ENCODE peak calls at places on chromosomes 2 and 18, in nine cellular contexts. N is ovary, O is HepG2, M is endodermal cell, H is upper lobe of right lung, D is A549, I is sigmoid colon, X is IMR-90, P is cardiac muscle cell. J is an unnamed sample. For H3K4me1 and H3K9me3, the result is how much of the 10 kb centered on the place peaks cover.

GRCh38 chr2:152491139-152491472 is 156.1 kb downstream of the FMNL2 start:
- DNase-seq in D (no peak), X (no peak), M (no peak), H (no peak), I (peak), P (no peak), N (peak), O (no peak), J (no peak)

GRCh38 chr2:62196278-62196901 is 475 bp downstream of the B3GNT2 start:
- DNase-seq in X (no peak), P (no peak), O (peak), D (peak), N (peak), M (peak), H (peak), I (peak), J (peak)

GRCh38 chr2:234165421-234165820 is 114.9 kb downstream of the SPP2 start:
- DNase-seq in M (no peak), X (peak), H (no peak), D (no peak), O (no peak), N (no peak), I (no peak), P (peak), J (no peak)

GRCh38 chr2:30239308-30240161 is 8.2 kb downstream of the LBH start:
- DNase-seq in D (peak), O (peak), X (peak), H (peak), I (peak), P (peak), N (peak), M (peak), J (peak)

GRCh38 chr2:225041871-225042799 is at the start of gene DOCK10:
- DNase-seq in X (peak), N (peak), P (peak), M (peak), O (no peak), D (peak), H (peak), I (no peak), J (no peak)

GRCh38 chr18:9822587-9822986 is 63.2 kb upstream of the TXNDC2 start:
- DNase-seq in O (no peak), N (no peak), D (no peak), X (no peak), P (no peak), H (no peak), I (no peak), M (no peak), J (no peak)

GRCh38 chr2:55604027-55604565 is 13.3 kb downstream of the PPP4R3B start:
- DNase-seq in M (no peak), H (no peak), D (no peak), X (peak), O (no peak), P (no peak), N (no peak), I (no peak), J (no peak)

GRCh38 chr2:45132551-45132950 is 123.3 kb upstream of the SIX2 start:
- DNase-seq in P (no peak), M (no peak), H (no peak), N (no peak), X (no peak), O (no peak), I (no peak), D (no peak), J (no peak)

GRCh38 chr2:205675861-205676516 is 6.3 kb upstream of the NRP2 start:
- DNase-seq in M (no peak), D (peak), P (peak), X (peak), I (no peak), N (no peak), O (peak), H (no peak), J (no peak)

GRCh38 chr2:113211226-113212105 is 37.7 kb downstream of the PSD4 start:
- DNase-seq in H (no peak), M (no peak), N (peak), I (peak), D (peak), X (peak), O (peak), P (no peak), J (no peak)

GRCh38 chr18:66872277-66872676 is 268.4 kb upstream of the CDH19 start:
- DNase-seq in D (no peak), X (no peak), P (peak), I (no peak), O (no peak), N (no peak), M (no peak), H (no peak), J (no peak)

GRCh38 chr2:41595235-41595634 is 452.6 kb upstream of the PKDCC start:
- DNase-seq in O (no peak), I (no peak), X (no peak), P (peak), H (no peak), D (no peak), N (no peak), M (no peak), J (no peak)

GRCh38 chr2:10097352-10098148 is 17.3 kb upstream of the CYS1 start:
- DNase-seq in X (peak), P (peak), M (peak), D (peak), O (peak), I (peak), H (peak), N (peak), J (peak)

GRCh38 chr2:78992451-78992806 is 33.1 kb upstream of the REG3G start:
- DNase-seq in D (peak), P (peak), O (peak), I (no peak), N (no peak), M (peak), H (no peak), X (no peak), J (peak)

GRCh38 chr18:77088977-77089795 is 43.4 kb downstream of the MBP start:
- DNase-seq in O (no peak), P (no peak), I (no peak), H (peak), M (peak), D (no peak), X (no peak), N (no peak), J (no peak)

GRCh38 chr2:25339791-25340339 is 1.9 kb downstream of the DNMT3A start:
- DNase-seq in H (no peak), I (peak), N (peak), X (no peak), M (peak), P (no peak), O (peak), D (no peak), J (peak)

GRCh38 chr2:9674931-9675330 is 44.1 kb upstream of the YWHAQ start:
- DNase-seq in X (no peak), D (no peak), I (no peak), O (no peak), M (no peak), N (no peak), H (no peak), P (no peak), J (no peak)

GRCh38 chr18:39166776-39167175 is 1601.2 kb upstream of the CELF4 start:
- DNase-seq in P (no peak), H (no peak), D (no peak), N (no peak), I (no peak), O (no peak), M (no peak), X (no peak), J (no peak)

GRCh38 chr2:223051580-223052375 is at the start of gene KCNE4:
- DNase-seq in O (no peak), P (peak), I (peak), H (no peak), M (peak), X (peak), N (no peak), D (no peak), J (no peak)

GRCh38 chr2:159131882-159132281 is 154.6 kb downstream of the WDSUB1 start:
- DNase-seq in N (no peak), O (no peak), P (peak), X (peak), D (no peak), I (no peak), M (no peak), H (no peak), J (no peak)

GRCh38 chr18:4284528-4284927 is 170.6 kb downstream of the DLGAP1 start:
- DNase-seq in P (no peak), D (no peak), I (no peak), H (no peak), N (no peak), M (no peak), O (no peak), X (no peak), J (no peak)

GRCh38 chr18:3305354-3305762 is 43.4 kb downstream of the MYL12B start:
- DNase-seq in M (no peak), I (no peak), P (peak), X (peak), D (no peak), N (no peak), O (no peak), H (no peak), J (no peak)

GRCh38 chr18:29191263-29191662 is 1014.3 kb upstream of the CDH2 start:
- DNase-seq in X (peak), O (peak), M (peak), I (no peak), N (no peak), H (no peak), P (peak), D (peak), J (no peak)

GRCh38 chr2:1307670-1308069 is 105.6 kb upstream of the TPO start:
- DNase-seq in H (no peak), X (no peak), M (no peak), I (no peak), P (no peak), O (no peak), D (no peak), N (no peak), J (no peak)

GRCh38 chr2:237708961-237709360 is 81.6 kb downstream of the LRRFIP1 start:
- DNase-seq in D (no peak), H (no peak), X (no peak), M (no peak), I (no peak), O (no peak), P (no peak), N (no peak), J (no peak)

GRCh38 chr2:219695145-219695544 is 67.7 kb downstream of the SLC4A3 start:
- DNase-seq in I (no peak), O (no peak), N (no peak), H (no peak), D (no peak), P (no peak), M (no peak), X (no peak), J (no peak)

GRCh38 chr2:178579006-178579405 is 98.7 kb downstream of the PLEKHA3 start:
- DNase-seq in I (no peak), H (no peak), N (no peak), P (peak), X (peak), O (no peak), M (no peak), D (no peak), J (no peak)

GRCh38 chr18:50560681-50561629 is 1.1 kb downstream of the MAPK4 start:
- DNase-seq in N (no peak), X (no peak), D (no peak), H (no peak), O (no peak), I (no peak), M (peak), P (no peak), J (peak)

GRCh38 chr2:128399690-128400291 is 81.1 kb upstream of the HS6ST1 start:
- DNase-seq in O (no peak), H (no peak), D (no peak), N (no peak), P (no peak), I (no peak), X (no peak), M (no peak), J (no peak)

GRCh38 chr2:36912692-36913091 is 53.6 kb downstream of the STRN start:
- DNase-seq in O (no peak), H (no peak), P (peak), D (no peak), X (peak), N (no peak), I (no peak), M (no peak), J (no peak)

GRCh38 chr2:238884812-238885408 is 37.0 kb downstream of the TWIST2 start:
- DNase-seq in H (no peak), I (peak), O (no peak), D (no peak), N (no peak), X (no peak), M (no peak), P (no peak), J (no peak)

GRCh38 chr2:238475034-238475433 is 48.3 kb downstream of the ASB1 start:
- DNase-seq in X (no peak), N (no peak), O (no peak), H (no peak), I (no peak), D (no peak), M (no peak), P (no peak), J (no peak)

GRCh38 chr2:29209551-29209950 is 94.3 kb downstream of the CLIP4 start:
- DNase-seq in X (no peak), D (no peak), M (peak), P (no peak), I (no peak), H (no peak), O (no peak), N (no peak), J (no peak)

GRCh38 chr2:239288237-239288636 is 112.6 kb downstream of the HDAC4 start:
- DNase-seq in D (no peak), O (no peak), I (no peak), X (peak), N (no peak), P (no peak), H (no peak), M (no peak), J (no peak)

GRCh38 chr2:18656048-18656447 is 66.7 kb upstream of the NT5C1B start:
- DNase-seq in P (no peak), X (no peak), I (no peak), M (no peak), O (no peak), H (no peak), D (no peak), N (no peak), J (no peak)

GRCh38 chr2:213166109-213166508 is 14.7 kb upstream of the IKZF2 start:
- DNase-seq in H (no peak), X (no peak), O (no peak), I (no peak), M (no peak), D (no peak), P (no peak), N (no peak), J (no peak)

GRCh38 chr2:213159768-213160167 is 8.4 kb upstream of the IKZF2 start:
- DNase-seq in O (no peak), I (no peak), M (no peak), X (no peak), N (no peak), H (no peak), P (no peak), D (no peak), J (no peak)

GRCh38 chr2:213162515-213163118 is 11.2 kb upstream of the IKZF2 start:
- DNase-seq in H (no peak), I (no peak), D (no peak), P (no peak), O (no peak), X (peak), N (no peak), M (no peak), J (no peak)

GRCh38 chr2:213164263-213164662 is 12.9 kb upstream of the IKZF2 start:
- DNase-seq in M (no peak), I (no peak), P (no peak), O (no peak), N (no peak), X (no peak), D (no peak), H (no peak), J (no peak)

DNA sequence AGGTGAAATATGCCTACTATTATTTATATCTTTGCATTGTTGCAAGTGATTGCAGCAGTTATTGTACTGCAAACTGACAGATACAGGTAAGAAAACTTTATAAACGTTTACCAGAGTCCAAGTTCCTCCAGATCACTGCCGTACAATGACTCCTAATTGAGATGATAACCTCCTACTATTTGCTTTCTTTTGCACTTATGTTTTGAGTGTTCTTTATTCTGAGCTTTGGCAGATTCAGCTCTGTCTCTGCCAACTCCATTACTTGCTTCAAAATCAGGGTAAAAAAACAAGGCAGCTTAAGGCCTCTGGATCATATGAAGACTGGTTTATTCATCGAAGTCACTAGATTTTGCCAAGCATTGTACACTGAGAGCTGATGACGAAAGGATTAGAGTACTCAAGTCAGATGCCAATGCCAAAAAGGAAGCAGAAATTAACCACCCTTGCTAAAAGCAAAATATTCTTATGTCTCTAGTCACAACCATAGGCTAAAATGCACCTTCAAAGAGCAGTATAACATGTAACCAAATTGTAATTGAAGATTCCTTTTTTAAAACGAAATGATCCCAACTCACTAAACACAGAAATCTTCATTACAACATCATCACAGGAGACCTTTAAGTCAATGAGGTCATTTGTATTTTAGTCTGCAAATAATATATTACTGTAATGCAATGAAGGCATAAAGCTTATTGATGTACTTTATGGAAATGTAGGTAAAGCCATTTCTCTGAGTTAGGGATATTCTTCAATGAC is 10.5 kb upstream of the IKZF2 start:
- DNase-seq in I (no peak), O (no peak), X (peak), M (no peak), P (peak), N (no peak), H (no peak), D (no peak), J (no peak)
- H3K4me1 ChIP-seq in I (under half), O (under half), X (under half), M (under half), P (under half), N (under half), H (under half), D (under half), J (under half)

DNA sequence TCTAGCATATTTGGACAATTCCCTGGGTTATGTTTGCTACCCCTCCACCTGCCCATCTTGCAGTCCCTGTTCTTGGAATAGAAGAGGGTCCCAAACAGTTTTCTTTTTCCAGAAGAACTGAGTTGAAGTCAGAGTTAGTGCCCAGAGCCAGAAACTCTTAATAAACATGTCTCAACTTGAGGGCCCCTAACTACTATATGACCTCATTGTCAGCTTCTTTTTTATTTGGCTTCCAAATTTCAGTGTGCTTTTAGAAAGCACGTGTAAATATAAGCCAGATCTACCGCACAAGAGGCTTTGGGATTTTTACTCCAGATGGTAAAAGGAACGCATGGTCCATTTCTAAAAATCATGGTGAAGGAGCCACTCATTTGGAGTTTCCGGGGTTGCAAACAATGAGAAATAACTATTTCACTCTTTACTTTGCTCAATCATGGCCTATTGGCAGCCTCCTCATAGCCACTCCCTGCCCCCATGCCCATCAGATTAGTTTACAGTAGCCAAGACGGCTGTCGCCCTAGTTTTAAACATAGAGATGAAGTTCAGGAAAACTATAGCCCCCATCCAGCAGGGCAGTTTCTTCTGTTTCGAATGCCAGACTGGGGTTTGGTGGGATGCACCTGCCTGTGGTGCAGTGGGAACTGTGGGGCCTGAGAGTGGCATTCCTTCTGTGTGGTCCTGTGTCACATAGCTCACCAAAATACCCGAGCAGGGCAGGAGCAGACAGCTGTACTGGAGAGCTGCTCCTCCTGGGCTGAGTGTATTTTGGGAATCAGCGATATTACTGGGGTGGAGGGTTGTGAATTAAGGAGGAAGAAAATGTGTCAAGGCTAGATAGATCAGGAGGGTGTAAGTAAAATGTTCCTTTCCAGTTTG is 1.7 kb downstream of the MAPRE3 start:
- DNase-seq in D (no peak), I (no peak), P (no peak), H (no peak), N (no peak), M (no peak), X (no peak), O (no peak), J (no peak)
- H3K4me3 ChIP-seq in D (no peak), I (no peak), P (peak), H (peak), N (no peak), M (no peak), X (no peak), O (no peak), J (no peak)

GRCh38 chr18:78925193-78925540 is 54.5 kb upstream of the SALL3 start:
- DNase-seq in H (peak), I (no peak), D (no peak), X (no peak), M (no peak), P (no peak), N (no peak), O (no peak), J (no peak)

GRCh38 chr18:78927616-78928015 is 52.0 kb upstream of the SALL3 start:
- DNase-seq in H (no peak), N (no peak), O (no peak), M (no peak), D (no peak), X (no peak), I (no peak), P (no peak), J (no peak)

GRCh38 chr18:78927156-78927555 is 52.5 kb upstream of the SALL3 start:
- DNase-seq in H (peak), I (no peak), O (no peak), N (no peak), D (no peak), X (no peak), P (no peak), M (no peak), J (no peak)

GRCh38 chr18:78925557-78926242 is 53.9 kb upstream of the SALL3 start:
- DNase-seq in O (no peak), P (no peak), N (no peak), I (no peak), D (no peak), X (no peak), H (peak), M (no peak), J (no peak)

GRCh38 chr18:78926243-78926615 is 53.4 kb upstream of the SALL3 start:
- DNase-seq in P (no peak), H (no peak), M (no peak), D (no peak), X (no peak), O (no peak), I (no peak), N (no peak), J (no peak)
- H3K9me3 ChIP-seq in P (under half), H (under half), M (under half), D (under half), X (half or more), O (under half), I (under half), N (under half), J (under half)

DNA sequence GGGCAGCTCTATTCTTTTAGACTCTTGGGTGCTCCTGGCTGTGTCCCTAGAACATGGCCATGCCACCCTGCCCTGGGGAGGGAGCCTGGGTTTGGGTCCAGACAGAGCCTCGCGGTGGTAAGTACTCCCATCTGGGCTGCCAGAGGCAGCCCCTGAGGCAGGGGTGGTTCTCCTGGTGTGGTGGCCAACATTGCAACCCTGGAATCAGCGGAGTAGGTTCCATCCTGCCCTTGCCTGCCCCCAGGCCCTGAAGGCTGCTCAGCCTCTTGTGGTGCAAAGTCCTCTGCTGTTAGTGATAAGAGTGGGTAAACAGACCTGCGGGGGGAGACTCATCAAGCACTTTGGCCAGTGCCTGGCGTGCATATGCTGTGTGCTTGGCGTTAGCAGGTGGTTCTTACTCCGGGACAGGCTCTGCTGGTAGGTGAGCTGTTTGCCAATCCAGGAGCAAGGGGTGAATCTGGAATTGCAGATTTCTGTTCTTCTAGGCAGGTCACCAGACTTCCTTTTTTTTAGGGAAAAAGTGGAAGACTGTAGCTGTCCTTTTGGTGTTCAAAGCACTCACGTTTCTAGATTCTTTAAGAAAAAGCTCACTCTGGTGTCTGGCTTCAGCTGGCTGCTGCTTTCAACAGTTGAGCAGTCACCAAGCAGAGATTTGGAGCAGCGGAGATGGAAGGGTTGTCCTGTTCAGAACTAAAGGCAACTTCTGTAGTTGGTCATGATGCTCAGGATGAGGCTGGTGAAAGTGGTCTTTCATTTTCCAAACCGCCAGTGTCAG is 3.2 kb downstream of the CNNM3 start:
- DNase-seq in P (no peak), O (peak), M (peak), D (no peak), I (no peak), X (no peak), N (no peak), H (peak), J (peak)
- H3K4me1 ChIP-seq in P (under half), O (half or more), M (under half), D (under half), I (under half), X (under half), N (under half), H (under half), J (half or more)